ENCODE peak calls at places on chromosomes 7 and 10, in four cellular contexts. W, X, U and V are unnamed samples.

GRCh38 chr10:125779403-125780327 is 4.0 kb upstream of the MMP21 start:
- DNase-seq in W (no peak), X (no peak), U (no peak), V (no peak)

GRCh38 chr10:104659809-104660208 is 18.7 kb downstream of the SORCS3 start:
- DNase-seq in W (no peak), U (no peak), X (no peak), V (no peak)

GRCh38 chr10:77111611-77112550 is 525.7 kb downstream of the KCNMA1 start:
- DNase-seq in U (no peak), X (no peak), W (no peak), V (peak; percentile 48)

GRCh38 chr10:80090120-80090519 is 11.7 kb downstream of the TMEM254 start:
- DNase-seq in W (no peak), U (no peak), X (no peak), V (no peak)

GRCh38 chr10:69096045-69096444 is 8.1 kb downstream of the SRGN start:
- DNase-seq in X (no peak), W (no peak), U (no peak), V (no peak)

GRCh38 chr10:131387018-131387529 is 75.6 kb upstream of the TCERG1L start:
- DNase-seq in W (no peak), X (no peak), U (no peak), V (no peak)

GRCh38 chr7:104362756-104363155 is 34.4 kb downstream of the LHFPL3 start:
- DNase-seq in U (no peak), W (no peak), X (no peak), V (no peak)

GRCh38 chr7:29207469-29207868 is 12.9 kb downstream of the CHN2 start:
- DNase-seq in W (no peak), U (no peak), X (no peak), V (no peak)

GRCh38 chr10:18523025-18523424 is 128.4 kb downstream of the NSUN6 start:
- DNase-seq in U (no peak), W (no peak), X (no peak), V (no peak)

GRCh38 chr7:51666751-51667150 is 350.1 kb upstream of the COBL start:
- DNase-seq in X (no peak), W (no peak), U (no peak), V (no peak)

GRCh38 chr7:129606801-129607200 is 4.7 kb upstream of the NRF1 start:
- DNase-seq in X (no peak), W (no peak), U (no peak), V (no peak)

GRCh38 chr10:70142555-70142954 is 3.9 kb downstream of the TYSND1 start:
- DNase-seq in X (peak; percentile 61), W (no peak), U (no peak), V (no peak)

GRCh38 chr10:125726914-125727313 is 7.4 kb downstream of the EDRF1 start:
- DNase-seq in X (no peak), U (no peak), W (no peak), V (no peak)

GRCh38 chr7:123352957-123353356 is 153.2 kb upstream of the SLC13A1 start:
- DNase-seq in X (no peak), U (no peak), W (no peak), V (no peak)

GRCh38 chr10:42645103-42645502 is 6.7 kb upstream of the ZNF33B start:
- DNase-seq in X (no peak), W (no peak), U (no peak), V (no peak)

GRCh38 chr10:43120948-43121290 is 17.3 kb upstream of the CSGALNACT2 start:
- DNase-seq in U (no peak), X (peak; percentile 85), W (no peak), V (no peak)

GRCh38 chr7:107867858-107868466 is 23.0 kb upstream of the DLD start:
- DNase-seq in W (no peak), U (no peak), X (no peak), V (no peak)

GRCh38 chr7:27204851-27205322 is 5.0 kb upstream of the HOXA13 start:
- DNase-seq in U (no peak), W (peak; percentile 53), X (peak; percentile 77), V (no peak)

GRCh38 chr7:39096220-39096619 is 118.5 kb downstream of the POU6F2 start:
- DNase-seq in X (no peak), W (no peak), U (no peak), V (no peak)

GRCh38 chr7:102180727-102181126 is 105.9 kb upstream of the SH2B2 start:
- DNase-seq in X (no peak), W (no peak), U (no peak), V (no peak)

GRCh38 chr7:155002411-155003214 is at the start of gene PAXIP1:
- DNase-seq in X (peak; percentile 92), U (no peak), W (peak; percentile 68), V (peak; percentile 31)

GRCh38 chr7:77859343-77859742 is 60.8 kb downstream of the PHTF2 start:
- DNase-seq in U (no peak), W (no peak), X (no peak), V (no peak)

GRCh38 chr10:784759-785538 is 95.5 kb upstream of the DIP2C start:
- DNase-seq in U (peak; percentile 67), W (no peak), X (peak; percentile 74), V (peak; percentile 63)

GRCh38 chr7:116271980-116272886 is 61.9 kb downstream of the TES start:
- DNase-seq in X (no peak), U (no peak), W (no peak), V (no peak)

GRCh38 chr10:102243304-102243703 is 2.0 kb upstream of the PITX3 start:
- DNase-seq in W (no peak), X (no peak), U (no peak), V (no peak)

DNA sequence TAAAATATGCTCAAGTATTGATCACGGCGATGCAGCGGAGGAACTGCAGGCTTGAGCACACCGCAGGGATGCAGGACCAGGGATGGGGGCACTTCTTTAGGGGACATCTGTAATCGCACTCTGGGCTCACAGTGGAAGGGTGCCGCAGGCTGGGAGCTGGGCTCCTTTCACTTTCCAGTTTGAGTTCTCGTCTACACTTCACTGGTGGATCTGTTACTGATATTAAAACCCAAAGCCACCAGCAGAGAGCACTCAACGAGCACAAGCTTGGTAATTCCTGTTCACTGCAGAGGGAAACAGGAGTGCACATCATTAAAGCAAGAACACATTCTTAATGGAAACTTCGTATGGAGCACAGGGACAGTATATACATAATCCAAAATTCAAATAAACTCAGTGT is 91.3 kb downstream of the PARD3 start:
- DNase-seq in W (no peak), X (no peak), U (no peak), V (no peak)
- TF ChIP-seq CTCF in W (peak; percentile 87), X (peak; percentile 37), U (peak; percentile 52), V (peak; percentile 66)

GRCh38 chr10:85617751-85618150 is 748.8 kb downstream of the GRID1 start:
- DNase-seq in U (no peak), X (no peak), W (no peak), V (no peak)
- TF ChIP-seq CTCF in U (no peak), X (no peak), W (no peak), V (no peak)

GRCh38 chr10:59362184-59362966 is at the start of gene FAM13C:
- DNase-seq in X (peak; percentile 82), U (peak; percentile 68), W (peak; percentile 67), V (no peak)

GRCh38 chr10:59363446-59363958 is 1.2 kb upstream of the FAM13C start:
- DNase-seq in X (no peak), U (no peak), W (no peak), V (no peak)

GRCh38 chr10:59361659-59362183 is 628 bp downstream of the FAM13C start:
- DNase-seq in U (no peak), X (no peak), W (no peak), V (no peak)

GRCh38 chr10:59360605-59361515 is 1.5 kb downstream of the FAM13C start:
- DNase-seq in X (no peak), W (no peak), U (no peak), V (no peak)

GRCh38 chr10:59362991-59363390 is 642 bp upstream of the FAM13C start:
- DNase-seq in W (peak; percentile 55), X (no peak), U (peak; percentile 58), V (no peak)
- TF ChIP-seq CTCF in W (no peak), X (no peak), U (no peak), V (no peak)

GRCh38 chr10:16853809-16854208 is 36.6 kb upstream of the RSU1 start:
- DNase-seq in X (no peak), U (no peak), W (no peak), V (no peak)

GRCh38 chr10:16856567-16856966 is 39.3 kb upstream of the RSU1 start:
- DNase-seq in X (no peak), W (no peak), U (no peak), V (no peak)

GRCh38 chr10:16856092-16856491 is 38.9 kb upstream of the RSU1 start:
- DNase-seq in X (no peak), W (no peak), U (no peak), V (no peak)

GRCh38 chr10:16854623-16855022 is 37.4 kb upstream of the RSU1 start:
- DNase-seq in X (no peak), W (no peak), U (no peak), V (no peak)

DNA sequence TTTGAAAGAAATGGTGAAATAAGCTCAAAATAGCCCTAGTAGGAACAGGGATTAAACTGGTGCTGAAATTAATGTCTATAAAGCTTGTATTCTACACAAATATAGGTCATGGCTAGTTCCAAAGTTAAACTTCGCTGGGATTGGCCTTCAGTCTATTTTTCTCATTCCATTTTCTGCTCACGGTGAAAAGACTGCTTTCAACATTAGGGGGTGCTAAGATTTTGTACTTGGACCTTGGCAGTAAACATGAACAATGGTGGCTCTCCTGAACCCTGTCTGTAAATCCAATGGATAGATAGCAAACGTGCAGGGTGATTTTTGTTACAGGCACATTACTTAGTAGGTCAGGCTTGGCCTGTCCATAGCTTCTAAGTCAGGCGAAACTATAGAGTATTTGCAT is 36.0 kb upstream of the RSU1 start:
- DNase-seq in W (no peak), X (no peak), U (no peak), V (no peak)
- TF ChIP-seq CTCF in W (peak; percentile 22), X (peak; percentile 35), U (no peak), V (peak; percentile 51)

GRCh38 chr7:44566680-44567079 is 7.0 kb downstream of the DDX56 start:
- DNase-seq in W (no peak), U (no peak), X (peak; percentile 44), V (no peak)

GRCh38 chr7:44563171-44563679 is 10.5 kb downstream of the DDX56 start:
- DNase-seq in W (peak; percentile 42), U (no peak), X (peak; percentile 64), V (no peak)

GRCh38 chr7:44565097-44565794 is 8.5 kb downstream of the DDX56 start:
- DNase-seq in W (peak; percentile 84), U (peak; percentile 79), X (peak; percentile 92), V (peak; percentile 58)

GRCh38 chr7:44565795-44566559 is 7.7 kb downstream of the DDX56 start:
- DNase-seq in U (no peak), X (peak; percentile 71), W (no peak), V (no peak)

GRCh38 chr7:44564606-44565005 is 9.1 kb downstream of the DDX56 start:
- DNase-seq in X (peak; percentile 42), U (no peak), W (no peak), V (no peak)
- TF ChIP-seq CTCF in X (no peak), U (no peak), W (no peak), V (no peak)

DNA sequence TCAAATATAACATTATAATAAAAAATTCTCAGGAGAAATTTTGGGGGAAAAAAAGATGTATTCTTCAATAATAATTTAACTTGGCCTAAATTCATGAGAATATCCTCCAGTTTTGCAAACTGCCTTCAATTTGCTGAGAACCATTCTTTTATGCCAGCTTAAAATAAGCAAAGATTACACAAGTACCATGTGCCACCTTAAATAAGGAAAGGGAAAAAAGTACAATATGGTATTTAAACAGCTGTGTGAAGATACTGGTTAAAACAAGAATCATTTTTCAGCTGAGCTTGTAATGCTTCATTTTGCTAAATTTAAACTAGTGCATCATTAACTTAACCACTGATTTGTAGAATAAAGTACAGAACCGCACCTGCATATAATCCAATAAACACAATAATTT is 217.8 kb downstream of the LRRN3 start:
- DNase-seq in W (no peak), U (no peak), X (no peak), V (no peak)
- TF ChIP-seq CTCF in W (no peak), U (no peak), X (no peak), V (no peak)

GRCh38 chr7:73635428-73636200 is 11.3 kb upstream of the MLXIPL start:
- DNase-seq in U (no peak), X (no peak), W (no peak), V (no peak)
- TF ChIP-seq CTCF in U (no peak), X (no peak), W (no peak), V (no peak)